ENCODE peak calls at places on chromosomes 2 and 18, in ten cellular contexts. M is prostate gland, Y is right lobe of liver, B is tibial nerve, D is adrenal gland, R is body of pancreas, E is heart left ventricle, G is upper lobe of left lung, O is transverse colon, A is A549. I is an unnamed sample.

GRCh38 chr2:95289251-95289650 is 7.9 kb upstream of the KCNIP3 start:
- DNase-seq in M (no peak), Y (no peak), B (no peak), D (no peak), R (no peak), E (no peak), G (no peak), O (no peak), A (no peak), I (no peak)

GRCh38 chr18:69708844-69709243 is 238.8 kb downstream of the CD226 start:
- DNase-seq in M (no peak), Y (no peak), B (no peak), D (no peak), R (no peak), E (no peak), G (no peak), O (no peak), A (no peak), I (no peak)

GRCh38 chr2:239283961-239284801 is 116.6 kb downstream of the HDAC4 start:
- DNase-seq in M (no peak), Y (no peak), B (no peak), D (no peak), R (peak; percentile 31), E (no peak), G (no peak), O (peak; percentile 8), A (no peak), I (no peak)

GRCh38 chr2:23112517-23112916 is 272.5 kb upstream of the KLHL29 start:
- DNase-seq in M (no peak), Y (no peak), B (no peak), D (no peak), R (no peak), E (no peak), G (no peak), O (no peak), A (no peak), I (no peak)

GRCh38 chr2:206031162-206031784 is 54.7 kb downstream of the INO80D start:
- DNase-seq in M (no peak), Y (no peak), B (no peak), D (no peak), R (no peak), E (no peak), G (no peak), O (no peak), A (no peak), I (no peak)

GRCh38 chr2:20062615-20063545 is 11.5 kb upstream of the LAPTM4A start:
- DNase-seq in M (no peak), Y (no peak), B (peak; percentile 85), D (no peak), R (no peak), E (peak; percentile 45), G (no peak), O (no peak), A (no peak), I (no peak)

GRCh38 chr2:54925022-54925421 is 125.2 kb downstream of the RTN4 start:
- DNase-seq in M (no peak), Y (no peak), B (no peak), D (no peak), R (no peak), E (no peak), G (no peak), O (no peak), A (no peak), I (no peak)

GRCh38 chr2:29228276-29228675 is 113.1 kb downstream of the CLIP4 start:
- DNase-seq in M (no peak), Y (no peak), B (no peak), D (no peak), R (no peak), E (no peak), G (no peak), O (no peak), A (no peak), I (no peak)

GRCh38 chr2:176356251-176356650 is 87.0 kb downstream of the MTX2 start:
- DNase-seq in M (no peak), Y (no peak), B (no peak), D (no peak), R (no peak), E (no peak), G (no peak), O (no peak), A (no peak), I (no peak)

GRCh38 chr2:241609859-241610793 is 26.8 kb downstream of the THAP4 start:
- DNase-seq in M (peak; percentile 72), Y (peak; percentile 86), B (peak; percentile 45), D (peak; percentile 89), R (peak; percentile 88), E (peak; percentile 84), G (peak; percentile 95), O (peak; percentile 94), A (no peak), I (peak; percentile 55)
- TF ChIP-seq POLR2A in M (peak; percentile 46), Y (no peak), B (peak; percentile 19), D (no peak), R (peak; percentile 45), E (no peak), G (no peak), O (peak; percentile 69), A (no peak), I (peak; percentile 47)

GRCh38 chr2:220228310-220229006 is 601.0 kb downstream of the SLC4A3 start:
- DNase-seq in M (no peak), Y (no peak), B (no peak), D (peak; percentile 18), R (no peak), E (no peak), G (no peak), O (no peak), A (peak; percentile 60), I (no peak)
- H3K4me3 ChIP-seq in M (no peak overlapping the region), Y (no peak overlapping the region), B (no peak overlapping the region), D (no peak overlapping the region), R (no peak overlapping the region), E (no peak overlapping the region), G (no peak overlapping the region), O (no peak overlapping the region), A (peak overlapping the region; percentile 18), I (no peak overlapping the region)

GRCh38 chr2:39411186-39411944 is 25.7 kb downstream of the MAP4K3 start:
- DNase-seq in M (no peak), Y (no peak), B (no peak), D (no peak), R (no peak), E (no peak), G (no peak), O (no peak), A (no peak), I (no peak)
- H3K4me1 ChIP-seq in M (no peaks in the 10 kb centered on the region), Y (no peaks in the 10 kb centered on the region), B (peaks cover 15% of the 10 kb centered on the region), D (peaks cover 29% of the 10 kb centered on the region), R (peaks cover 41% of the 10 kb centered on the region), E (peaks cover 37% of the 10 kb centered on the region), G (peaks cover 48% of the 10 kb centered on the region), O (peaks cover 43% of the 10 kb centered on the region), A (peaks cover 73% of the 10 kb centered on the region), I (peaks cover 83% of the 10 kb centered on the region)

DNA sequence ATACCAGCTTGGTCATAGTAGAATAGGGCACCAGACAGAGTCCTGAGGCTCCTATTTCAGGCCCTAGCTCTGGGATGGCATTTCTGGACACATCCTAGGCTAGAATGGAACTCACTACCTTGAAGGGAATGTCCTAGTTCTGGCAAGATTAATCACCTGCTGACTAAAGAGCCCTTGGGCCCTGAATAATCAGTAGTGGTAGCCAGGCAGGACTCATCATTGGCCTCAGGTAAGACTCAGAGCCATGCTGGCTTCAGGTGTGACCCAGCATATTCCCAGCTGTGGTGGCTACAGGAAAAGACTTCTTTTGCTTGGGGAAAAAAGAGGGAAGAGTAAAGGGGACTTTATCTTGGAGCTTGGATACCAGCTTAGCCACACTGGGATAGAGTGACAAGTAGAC is 131.0 kb upstream of the SRD5A2 start:
- DNase-seq in M (no peak), Y (no peak), B (no peak), D (no peak), R (no peak), E (no peak), G (no peak), O (no peak), A (no peak), I (no peak)
- TF ChIP-seq POLR2A in M (no peak), Y (no peak), B (no peak), D (no peak), R (no peak), E (no peak), G (no peak), O (no peak), A (no peak), I (no peak)

GRCh38 chr2:230864122-230864604 is 579 bp upstream of the ITM2C start:
- DNase-seq in M (no peak), Y (no peak), B (no peak), D (no peak), R (no peak), E (no peak), G (no peak), O (no peak), A (no peak), I (no peak)
- H3K4me3 ChIP-seq in M (peak overlapping the region; percentile 55), Y (peak overlapping the region; percentile 53), B (peak overlapping the region; percentile 55), D (peak overlapping the region; percentile 75), R (no peak overlapping the region), E (peak overlapping the region; percentile 64), G (no peak overlapping the region), O (peak overlapping the region; percentile 96), A (peak overlapping the region; percentile 80), I (peak overlapping the region; percentile 77)

GRCh38 chr2:174595904-174596397 is 1.7 kb downstream of the WIPF1 start:
- DNase-seq in M (no peak), Y (no peak), B (no peak), D (no peak), R (no peak), E (no peak), G (no peak), O (no peak), A (no peak), I (no peak)

GRCh38 chr2:174593574-174594203 is 3.9 kb downstream of the WIPF1 start:
- DNase-seq in M (no peak), Y (no peak), B (peak; percentile 41), D (peak; percentile 42), R (no peak), E (no peak), G (peak; percentile 54), O (peak; percentile 58), A (no peak), I (no peak)

GRCh38 chr2:174593041-174593440 is 4.6 kb downstream of the WIPF1 start:
- DNase-seq in M (no peak), Y (no peak), B (no peak), D (no peak), R (no peak), E (no peak), G (no peak), O (no peak), A (no peak), I (no peak)

GRCh38 chr2:174595415-174595814 is 2.2 kb downstream of the WIPF1 start:
- DNase-seq in M (no peak), Y (no peak), B (no peak), D (no peak), R (no peak), E (no peak), G (no peak), O (no peak), A (no peak), I (no peak)

DNA sequence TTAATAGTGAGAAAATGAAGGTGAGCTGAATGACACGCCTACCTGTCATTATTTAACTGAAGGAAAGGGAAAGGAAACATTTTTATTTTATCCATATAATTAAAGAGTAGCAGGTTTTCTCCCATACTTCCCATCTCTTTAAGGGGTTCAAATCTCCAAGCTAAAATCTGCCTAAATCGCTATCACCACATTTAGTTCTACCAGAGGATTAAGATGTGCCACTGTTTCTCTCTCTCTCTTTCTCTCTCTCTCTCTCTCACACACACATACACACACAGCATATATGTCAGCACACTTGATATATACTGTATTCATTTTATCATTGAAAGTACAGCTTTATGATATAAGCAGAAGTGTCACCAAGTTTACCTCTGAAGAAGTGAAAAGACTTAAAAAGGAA is 3.2 kb downstream of the WIPF1 start:
- DNase-seq in M (no peak), Y (no peak), B (no peak), D (no peak), R (no peak), E (no peak), G (no peak), O (no peak), A (no peak), I (no peak)
- H3K4me1 ChIP-seq in M (no peaks in the 10 kb centered on the region), Y (no peaks in the 10 kb centered on the region), B (peaks cover 41% of the 10 kb centered on the region), D (peaks cover 13% of the 10 kb centered on the region), R (no peaks in the 10 kb centered on the region), E (peaks cover 6% of the 10 kb centered on the region), G (peaks cover 8% of the 10 kb centered on the region), O (peaks cover 14% of the 10 kb centered on the region), A (peaks cover 22% of the 10 kb centered on the region), I (peaks cover 5% of the 10 kb centered on the region)

I was measured in gastrocnemius medialis.